ENCODE peak calls at places on chromosome 6, in four cellular contexts. C is K562, T is HepG2, M is A549. I is an unnamed sample.

GRCh38 chr6:133309579-133309978 is 68.4 kb downstream of the EYA4 start:
- DNase-seq in C (no peak), T (no peak), M (no peak), I (no peak)

GRCh38 chr6:169589293-169589692 is 112.5 kb downstream of the WDR27 start:
- DNase-seq in C (no peak), T (no peak), M (no peak), I (no peak)

GRCh38 chr6:142773859-142774258 is 171.1 kb downstream of the HIVEP2 start:
- DNase-seq in C (no peak), T (no peak), M (no peak), I (no peak)

GRCh38 chr6:22221211-22221610 is 75.6 kb downstream of the PRL start:
- DNase-seq in C (no peak), T (no peak), M (no peak), I (peak; percentile 26)

GRCh38 chr6:26309731-26310142 is 55.3 kb upstream of the BTN3A2 start:
- DNase-seq in C (peak; percentile 37), T (peak; percentile 76), M (peak; percentile 45), I (peak; percentile 95)

GRCh38 chr6:33000053-33000452 is 9.3 kb downstream of the HLA-DOA start:
- DNase-seq in C (no peak), T (peak; percentile 33), M (peak; percentile 46), I (no peak)

GRCh38 chr6:45256697-45257695 is 71.1 kb upstream of the RUNX2 start:
- DNase-seq in C (no peak), T (no peak), M (no peak), I (peak; percentile 4)

GRCh38 chr6:46062312-46062711 is 46.7 kb upstream of the CLIC5 start:
- DNase-seq in C (no peak), T (no peak), M (no peak), I (no peak)

GRCh38 chr6:135244805-135245204 is 63.7 kb downstream of the MYB start:
- DNase-seq in C (no peak), T (no peak), M (no peak), I (no peak)

GRCh38 chr6:46325561-46326525 is 155.1 kb upstream of the ENPP5 start:
- DNase-seq in C (no peak), T (no peak), M (no peak), I (peak; percentile 28)

GRCh38 chr6:100344321-100344720 is 120.4 kb downstream of the SIM1 start:
- DNase-seq in C (no peak), T (no peak), M (no peak), I (no peak)

GRCh38 chr6:100343678-100344077 is 121.0 kb downstream of the SIM1 start:
- DNase-seq in C (no peak), T (no peak), M (no peak), I (peak; percentile 73)

GRCh38 chr6:100344761-100345160 is 120.0 kb downstream of the SIM1 start:
- DNase-seq in C (no peak), T (no peak), M (no peak), I (peak; percentile 82)

GRCh38 chr6:100339574-100340255 is 125.0 kb downstream of the SIM1 start:
- DNase-seq in C (no peak), T (no peak), M (no peak), I (peak; percentile 13)

DNA sequence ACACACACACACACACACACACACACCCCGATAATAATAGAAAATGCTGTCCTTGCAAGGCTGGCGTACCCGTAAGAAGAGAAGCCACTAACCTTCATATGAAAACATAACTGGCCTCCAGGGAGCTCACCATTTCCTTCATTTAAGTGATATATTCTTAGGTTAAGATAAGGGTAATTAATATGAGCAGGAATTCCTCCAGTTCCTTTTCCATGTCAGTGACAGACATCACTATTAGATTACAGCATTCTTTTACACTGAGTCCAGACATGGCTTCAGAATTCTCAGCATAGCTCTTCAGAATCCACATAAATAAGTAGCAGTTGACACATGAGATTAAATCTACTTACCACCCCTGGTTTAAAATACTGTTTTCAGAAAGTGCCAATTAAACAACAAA is 121.9 kb downstream of the SIM1 start:
- DNase-seq in C (no peak), T (no peak), M (no peak), I (peak; percentile 47)
- TF ChIP-seq SMC3 in C (no peak), T (no peak), M (no peak), I (no peak)

GRCh38 chr6:168513766-168514165 is 72.8 kb downstream of the SMOC2 start:
- DNase-seq in C (no peak), T (no peak), M (no peak), I (no peak)

GRCh38 chr6:168516941-168517741 is 76.2 kb downstream of the SMOC2 start:
- DNase-seq in C (no peak), T (no peak), M (no peak), I (no peak)

GRCh38 chr6:168515376-168515775 is 74.4 kb downstream of the SMOC2 start:
- DNase-seq in C (no peak), T (no peak), M (no peak), I (no peak)

GRCh38 chr6:168517742-168518347 is 76.9 kb downstream of the SMOC2 start:
- DNase-seq in C (no peak), T (no peak), M (no peak), I (no peak)

DNA sequence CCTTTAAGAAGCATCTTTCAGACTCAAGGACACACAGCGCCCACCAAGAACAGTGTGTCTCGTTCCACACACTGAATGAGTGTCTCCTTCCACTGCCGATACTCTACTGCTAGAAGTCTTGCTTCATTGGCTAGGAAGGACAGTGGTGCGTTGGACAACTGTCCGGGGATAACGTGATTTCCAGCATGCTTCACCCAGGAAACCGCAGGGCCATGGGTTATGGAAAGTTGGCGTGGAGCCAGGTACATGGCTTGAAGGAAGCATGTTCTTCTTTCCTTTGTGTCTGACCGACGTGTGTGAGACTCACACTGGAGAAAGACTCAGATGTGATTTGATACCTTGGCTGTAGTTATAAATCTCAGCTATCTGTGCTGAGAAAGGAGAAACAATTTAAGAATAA is 73.2 kb downstream of the SMOC2 start:
- DNase-seq in C (no peak), T (no peak), M (no peak), I (no peak)
- TF ChIP-seq MAZ in C (no peak), T (no peak), M (no peak), I (no peak)

GRCh38 chr6:37938909-37939308 is 119.4 kb downstream of the ZFAND3 start:
- DNase-seq in C (no peak), T (no peak), M (no peak), I (peak; percentile 41)
- TF ChIP-seq SMC3 in C (no peak), T (no peak), M (no peak), I (no peak)

DNA sequence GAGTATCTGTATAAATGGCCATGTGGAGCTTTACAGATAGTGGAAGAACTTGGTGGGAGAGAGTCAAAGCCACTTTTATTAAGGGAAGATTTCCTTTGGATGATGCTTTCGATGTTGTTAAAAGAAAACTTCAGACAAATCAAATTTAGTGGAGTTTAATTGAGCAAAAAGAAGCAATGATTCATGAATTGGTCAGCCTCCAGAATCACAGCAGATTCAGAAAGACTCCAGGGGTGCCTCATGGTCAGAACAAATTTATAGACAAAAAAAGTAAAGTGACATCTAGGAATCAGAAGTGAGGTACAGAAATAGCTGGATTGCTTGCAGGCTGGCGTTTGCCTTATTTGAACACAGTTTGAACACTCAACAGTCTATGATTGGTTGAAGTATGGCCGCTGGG is 5.3 kb upstream of the CGA start:
- DNase-seq in C (no peak), T (no peak), M (no peak), I (peak; percentile 26)
- TF ChIP-seq MAZ in C (no peak), T (no peak), M (no peak), I (no peak)

I was measured in IMR-90.